ENCODE peak calls at places on chromosomes 11 and 22, in four cellular contexts. F, B, I and X are unnamed samples.

GRCh38 chr11:27291954-27292641 is 70.9 kb downstream of the CCDC34 start:
- DNase-seq in B (no peak), F (no peak), I (peak), X (no peak)

GRCh38 chr11:17550455-17551346 is 3.6 kb downstream of the OTOG start:
- DNase-seq in B (no peak), F (no peak), I (no peak), X (no peak)

GRCh38 chr11:61609970-61610347 is 29.1 kb upstream of the SYT7 start:
- DNase-seq in B (no peak), I (no peak), F (peak), X (peak)

GRCh38 chr11:70174846-70175764 is 28.0 kb upstream of the FADD start:
- DNase-seq in F (no peak), B (no peak), I (no peak), X (no peak)

GRCh38 chr11:63906585-63906984 is 10.4 kb downstream of the RCOR2 start:
- DNase-seq in I (no peak), B (peak), F (no peak), X (peak)

GRCh38 chr22:40238425-40239344 is 61.0 kb downstream of the TNRC6B start:
- DNase-seq in B (no peak), I (no peak), F (peak), X (no peak)

GRCh38 chr11:116787436-116787785 is 412 bp downstream of the ZPR1 start:
- DNase-seq in I (no peak), B (no peak), F (no peak), X (no peak)

GRCh38 chr11:71146846-71147245 is 105.5 kb downstream of the SHANK2 start:
- DNase-seq in I (no peak), F (no peak), B (no peak), X (no peak)

GRCh38 chr11:82733444-82734119 is at the start of gene FAM181B:
- DNase-seq in B (peak), F (peak), I (no peak), X (peak)

GRCh38 chr11:77075425-77075905 is 8.7 kb downstream of the CAPN5 start:
- DNase-seq in B (no peak), F (no peak), I (no peak), X (no peak)

GRCh38 chr11:57890521-57890920 is 128.9 kb downstream of the CTNND1 start:
- DNase-seq in B (no peak), I (no peak), F (no peak), X (no peak)

GRCh38 chr11:86551286-86551685 is 121.1 kb downstream of the ME3 start:
- DNase-seq in B (peak), F (peak), I (peak), X (no peak)

GRCh38 chr22:24067587-24068376 is 56.7 kb downstream of the CABIN1 start:
- DNase-seq in B (no peak), F (no peak), I (no peak), X (no peak)

GRCh38 chr11:41786087-41786486 is 326.6 kb upstream of the LRRC4C start:
- DNase-seq in B (no peak), I (no peak), F (no peak), X (no peak)

GRCh38 chr11:115458877-115459276 is 45.3 kb downstream of the CADM1 start:
- DNase-seq in B (no peak), I (no peak), F (no peak), X (no peak)

GRCh38 chr22:38348751-38349496 is 31.7 kb upstream of the CSNK1E start:
- DNase-seq in I (no peak), B (no peak), F (no peak), X (no peak)

GRCh38 chr22:38352436-38352835 is 35.2 kb upstream of the CSNK1E start:
- DNase-seq in I (no peak), F (no peak), B (no peak), X (no peak)

GRCh38 chr22:38353142-38353629 is 36.0 kb upstream of the CSNK1E start:
- DNase-seq in F (peak), I (no peak), B (peak), X (peak)

GRCh38 chr22:38347944-38348750 is 30.9 kb upstream of the CSNK1E start:
- DNase-seq in I (no peak), B (no peak), F (no peak), X (no peak)

DNA sequence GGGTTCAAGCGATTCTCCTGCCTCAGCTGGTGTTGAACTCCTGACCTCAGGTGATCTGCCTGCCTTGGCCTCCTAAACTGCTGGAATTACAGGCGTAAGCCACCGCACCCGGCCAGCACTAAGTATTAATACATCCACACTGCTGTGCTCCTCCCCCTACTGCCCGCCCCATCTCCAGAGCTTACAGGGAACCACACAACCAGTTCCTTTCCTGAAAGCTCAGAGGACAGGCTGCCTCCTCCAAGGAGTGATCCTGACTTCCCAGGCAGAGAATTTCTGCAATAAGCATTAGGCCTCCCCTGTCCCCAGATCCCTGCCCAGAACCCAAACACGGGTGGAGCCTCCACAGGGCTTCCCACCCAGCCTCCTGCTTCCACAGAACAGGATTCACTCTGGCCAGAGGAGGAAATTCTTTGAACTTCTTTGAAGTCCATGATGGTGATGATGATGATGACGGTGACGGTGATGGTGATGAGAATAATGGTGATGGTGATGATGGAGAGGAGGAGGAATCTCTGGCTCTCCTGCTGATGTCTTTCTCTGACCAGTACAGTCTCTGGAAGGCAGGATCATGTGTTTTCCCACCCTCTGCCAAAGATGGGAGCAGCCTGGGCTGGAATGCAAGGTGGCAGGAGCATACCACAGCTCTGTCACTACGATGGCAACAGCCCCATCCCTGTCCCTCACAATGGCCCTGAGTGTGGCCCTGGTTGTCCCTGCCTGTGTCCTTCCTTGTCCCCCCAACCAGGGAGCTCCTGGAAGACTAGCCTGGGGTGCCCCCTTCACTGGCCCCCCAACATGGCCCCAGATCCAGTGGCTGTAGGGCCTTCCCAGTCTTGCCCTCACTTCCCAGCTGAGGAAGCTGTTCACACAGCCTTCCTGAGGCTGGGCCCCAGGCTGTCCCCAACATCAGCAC is 33.5 kb upstream of the CSNK1E start:
- DNase-seq in F (no peak), B (no peak), I (no peak), X (no peak)
- TF ChIP-seq NR3C1 in F (no peak), B (no peak), I (no peak), X (no peak)

GRCh38 chr11:117822031-117822521 is 2.5 kb downstream of the FXYD2 start:
- DNase-seq in B (peak), F (no peak), I (no peak), X (peak)

GRCh38 chr11:117823941-117824420 is 563 bp downstream of the FXYD2 start:
- DNase-seq in F (no peak), B (no peak), I (no peak), X (no peak)

GRCh38 chr11:117822522-117823033 is 2.0 kb downstream of the FXYD2 start:
- DNase-seq in F (no peak), B (no peak), I (no peak), X (no peak)

GRCh38 chr11:117824571-117825537 is at the start of gene FXYD2:
- DNase-seq in I (no peak), F (no peak), B (no peak), X (peak)

GRCh38 chr11:117823294-117823940 is 1.1 kb downstream of the FXYD2 start:
- DNase-seq in B (peak), I (no peak), F (peak), X (peak)
- TF ChIP-seq NR3C1 in B (no peak), I (no peak), F (no peak), X (no peak)

DNA sequence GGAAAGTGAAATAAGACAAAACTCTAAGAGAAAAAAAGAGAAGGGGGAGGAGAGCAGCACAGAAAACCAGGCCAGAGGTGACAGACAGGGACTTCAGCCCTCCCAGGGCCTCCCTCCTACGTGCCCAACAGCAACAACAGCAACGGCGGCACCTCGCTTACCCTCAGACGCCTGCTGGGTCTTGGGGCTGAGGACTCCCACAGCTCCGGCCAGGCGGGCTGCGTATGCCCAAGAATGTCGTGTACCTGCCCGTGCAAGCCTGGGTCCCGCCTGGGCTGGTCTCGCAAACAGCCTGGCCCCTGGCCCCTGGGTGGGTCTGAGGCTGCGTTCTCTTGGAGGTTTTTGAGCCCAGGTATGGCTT is 30.5 kb downstream of the ARAP1 start:
- DNase-seq in F (no peak), B (no peak), I (no peak), X (no peak)
- TF ChIP-seq NR3C1 in F (no peak), B (no peak), I (no peak), X (no peak)

GRCh38 chr11:39745401-39745800 is 1714.1 kb downstream of the LRRC4C start:
- DNase-seq in I (peak), F (peak), B (no peak), X (no peak)

DNA sequence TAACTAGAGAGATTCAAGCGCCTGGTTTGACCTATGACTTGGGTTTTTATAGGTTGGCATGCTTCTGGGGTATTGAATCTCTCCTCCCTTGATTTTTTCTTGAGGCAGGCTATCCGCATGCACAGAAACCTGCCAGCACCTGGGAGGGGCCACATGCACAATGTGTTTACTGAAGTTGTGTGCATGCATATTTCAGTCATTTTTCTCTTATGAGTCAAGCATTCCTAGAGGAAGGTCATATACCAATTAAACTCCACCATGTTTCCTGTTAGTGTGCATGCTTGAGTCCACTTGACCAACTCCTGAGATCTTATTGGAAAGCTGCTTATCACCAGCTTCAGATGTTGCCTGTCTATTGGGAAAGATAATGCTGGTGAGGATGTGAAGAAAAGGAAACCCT is 1718.4 kb downstream of the LRRC4C start:
- DNase-seq in F (peak), I (no peak), B (no peak), X (no peak)
- TF ChIP-seq NR3C1 in F (no peak), I (no peak), B (no peak), X (no peak)

GRCh38 chr11:74086242-74086884 is 77.5 kb upstream of the UCP3 start:
- DNase-seq in B (peak), I (no peak), F (no peak), X (no peak)

GRCh38 chr11:74092425-74092824 is 78.4 kb downstream of the C2CD3 start:
- DNase-seq in B (peak), F (no peak), I (no peak), X (no peak)

GRCh38 chr11:74091549-74091948 is 79.3 kb downstream of the C2CD3 start:
- DNase-seq in F (no peak), I (no peak), B (no peak), X (no peak)

GRCh38 chr11:74094393-74094792 is 76.4 kb downstream of the C2CD3 start:
- DNase-seq in F (no peak), I (no peak), B (no peak), X (no peak)

GRCh38 chr11:74090701-74091100 is 80.1 kb downstream of the C2CD3 start:
- DNase-seq in F (peak), I (peak), B (peak), X (no peak)
- TF ChIP-seq NR3C1 in F (no peak), I (no peak), B (no peak), X (no peak)

DNA sequence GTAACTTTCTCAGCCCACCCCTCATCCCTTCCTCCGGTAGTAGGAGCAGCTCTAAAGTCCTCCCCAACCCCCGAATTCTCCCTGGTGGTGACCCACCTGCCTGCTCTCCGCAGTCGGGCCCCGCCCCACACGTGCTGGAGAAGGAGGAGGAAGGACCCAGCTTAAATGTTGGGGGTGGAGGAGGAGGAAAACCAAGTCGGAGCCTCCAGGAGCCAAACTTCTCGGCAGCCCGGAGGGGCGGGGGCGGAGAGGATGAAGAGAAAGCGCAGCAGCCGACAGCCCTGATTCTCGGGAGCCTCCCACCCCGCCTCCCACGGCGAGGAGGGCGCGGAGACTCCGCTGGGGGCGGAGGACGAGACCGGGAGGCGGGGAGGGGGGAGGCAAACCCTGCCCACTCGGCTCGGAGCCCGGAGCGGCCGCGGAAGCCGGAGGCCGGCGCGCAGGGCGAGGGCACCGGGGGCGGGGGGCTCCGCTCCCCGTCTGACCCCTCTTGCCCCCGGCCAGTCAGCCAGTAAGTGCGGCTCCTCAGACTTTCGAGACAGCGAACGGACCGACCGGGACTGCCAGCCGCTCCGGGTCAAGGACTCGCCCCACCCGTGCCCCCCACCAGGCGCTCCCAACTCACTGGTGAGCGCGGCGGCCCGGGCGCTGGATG is at the start of gene TPBGL:
- DNase-seq in B (peak), F (no peak), I (no peak), X (peak)
- TF ChIP-seq NR3C1 in B (no peak), F (no peak), I (no peak), X (no peak)

DNA sequence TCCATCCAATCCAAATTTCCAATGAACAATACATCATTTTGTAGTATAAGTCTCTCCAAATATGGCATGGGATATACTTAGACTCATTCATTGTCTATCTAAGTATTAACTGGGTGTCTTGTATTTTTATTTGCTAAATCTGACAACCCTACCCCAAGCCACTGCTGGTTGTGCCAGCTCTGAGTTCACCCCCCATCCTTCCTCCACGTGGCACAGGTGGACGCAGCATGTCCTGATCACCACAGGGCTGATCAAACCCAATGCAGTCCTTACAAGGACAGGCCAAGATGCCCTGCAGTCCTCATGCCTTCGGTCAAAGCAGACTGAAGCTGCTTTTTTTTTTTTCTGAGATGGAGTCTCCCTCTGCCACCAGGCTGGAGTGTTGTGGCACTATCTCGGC is 62.8 kb downstream of the SYN3 start:
- DNase-seq in B (no peak), I (no peak), F (no peak), X (no peak)
- TF ChIP-seq NR3C1 in B (no peak), I (no peak), F (no peak), X (no peak)

GRCh38 chr11:125069008-125069407 is 5.9 kb downstream of the SLC37A2 start:
- DNase-seq in B (peak), I (no peak), F (no peak), X (no peak)

GRCh38 chr11:125070699-125071254 is 7.7 kb downstream of the SLC37A2 start:
- DNase-seq in B (peak), F (no peak), I (peak), X (no peak)

GRCh38 chr11:125071408-125071807 is 8.3 kb downstream of the SLC37A2 start:
- DNase-seq in I (no peak), B (peak), F (no peak), X (no peak)

GRCh38 chr11:125071831-125072209 is 8.7 kb downstream of the SLC37A2 start:
- DNase-seq in F (no peak), I (no peak), B (peak), X (no peak)

GRCh38 chr11:125069796-125070195 is 6.7 kb downstream of the SLC37A2 start:
- DNase-seq in F (no peak), B (no peak), I (no peak), X (no peak)
- TF ChIP-seq NR3C1 in F (no peak), B (no peak), I (no peak), X (no peak)

GRCh38 chr11:59813364-59813763 is 2.8 kb upstream of the MRPL16 start:
- DNase-seq in I (no peak), B (no peak), F (no peak), X (no peak)

GRCh38 chr11:59815754-59816153 is 5.2 kb upstream of the MRPL16 start:
- DNase-seq in F (no peak), B (no peak), I (no peak), X (no peak)

GRCh38 chr11:59822989-59823566 is 12.5 kb upstream of the MRPL16 start:
- DNase-seq in I (peak), B (peak), F (peak), X (peak)

GRCh38 chr11:59818572-59818971 is 8.0 kb upstream of the MRPL16 start:
- DNase-seq in F (no peak), B (no peak), I (no peak), X (no peak)
- TF ChIP-seq NR3C1 in F (no peak), B (no peak), I (no peak), X (no peak)

GRCh38 chr22:47548953-47549740 is 786.7 kb downstream of the TBC1D22A start:
- DNase-seq in B (no peak), I (no peak), F (no peak), X (no peak)
- TF ChIP-seq NR3C1 in B (no peak), I (no peak), F (no peak), X (no peak)